ENCODE peak calls at places on chromosomes 2 and 18, in five cellular contexts. R is adrenal gland, N is H1, M is testis, H is body of pancreas. B is an unnamed sample.

GRCh38 chr2:137157851-137158250 is 392.5 kb downstream of the THSD7B start:
- DNase-seq in R (no peak), N (no peak), M (no peak), H (no peak), B (no peak)

GRCh38 chr2:226211439-226211838 is 588.2 kb downstream of the IRS1 start:
- DNase-seq in R (no peak), N (no peak), M (no peak), H (no peak), B (no peak)

GRCh38 chr2:204898928-204899640 is 353.8 kb downstream of the PARD3B start:
- DNase-seq in R (no peak), N (no peak), M (no peak), H (no peak), B (no peak)

GRCh38 chr2:52976132-52976949 is 791.3 kb upstream of the CHAC2 start:
- DNase-seq in R (no peak), N (peak; percentile 53), M (peak; percentile 49), H (peak; percentile 20), B (no peak)

GRCh38 chr2:186862869-186863709 is 14.1 kb upstream of the ZSWIM2 start:
- DNase-seq in R (no peak), N (no peak), M (no peak), H (no peak), B (no peak)

GRCh38 chr2:46294185-46294836 is 2.9 kb upstream of the EPAS1 start:
- DNase-seq in R (peak; percentile 25), N (peak; percentile 71), M (peak; percentile 48), H (peak; percentile 38), B (no peak)

GRCh38 chr2:85959191-85959590 is 70.4 kb upstream of the ST3GAL5 start:
- DNase-seq in R (no peak), N (no peak), M (no peak), H (no peak), B (no peak)

GRCh38 chr2:75716406-75716805 is 5.7 kb upstream of the GCFC2 start:
- DNase-seq in R (no peak), N (no peak), M (no peak), H (no peak), B (no peak)

GRCh38 chr2:180227461-180227860 is 220.4 kb upstream of the CWC22 start:
- DNase-seq in R (no peak), N (no peak), M (no peak), H (no peak), B (no peak)

GRCh38 chr2:73089270-73090030 is 17.9 kb upstream of the SFXN5 start:
- DNase-seq in R (peak; percentile 70), N (no peak), M (no peak), H (peak; percentile 70), B (no peak)

GRCh38 chr2:53786371-53787254 is at the start of the genes ASB3 and ERLEC1:
- DNase-seq in R (peak; percentile 93), N (peak; percentile 93), M (peak; percentile 94), H (peak; percentile 86), B (peak; percentile 89)

GRCh38 chr2:212538156-212539144 is at the start of gene ERBB4:
- DNase-seq in R (peak; percentile 13), N (peak; percentile 56), M (no peak), H (peak; percentile 24), B (no peak)

GRCh38 chr2:144131042-144131441 is 388.9 kb downstream of the ZEB2 start:
- DNase-seq in R (no peak), N (no peak), M (no peak), H (no peak), B (no peak)

GRCh38 chr2:65504201-65504600 is 71.8 kb upstream of the SPRED2 start:
- DNase-seq in R (no peak), N (no peak), M (no peak), H (no peak), B (no peak)

GRCh38 chr2:238699307-238700121 is 148.4 kb upstream of the TWIST2 start:
- DNase-seq in R (no peak), N (no peak), M (no peak), H (no peak), B (no peak)

GRCh38 chr18:45081579-45082181 is 401.0 kb downstream of the SETBP1 start:
- DNase-seq in R (no peak), N (no peak), M (no peak), H (no peak), B (no peak)

GRCh38 chr18:44229693-44230108 is 451.0 kb upstream of the SETBP1 start:
- DNase-seq in R (peak; percentile 15), N (no peak), M (peak; percentile 77), H (peak; percentile 49), B (no peak)

GRCh38 chr2:237478969-237479368 is 8.1 kb upstream of the MLPH start:
- DNase-seq in R (no peak), N (no peak), M (no peak), H (no peak), B (no peak)

GRCh38 chr18:64618390-64618789 is 469.5 kb upstream of the LINC00305 start:
- DNase-seq in R (no peak), N (no peak), M (no peak), H (no peak), B (no peak)

GRCh38 chr2:168851674-168852320 is 38.4 kb downstream of the SPC25 start:
- DNase-seq in R (peak; percentile 74), N (no peak), M (peak; percentile 73), H (peak; percentile 21), B (no peak)

GRCh38 chr2:236133410-236134012 is 34.7 kb downstream of the GBX2 start:
- DNase-seq in R (no peak), N (no peak), M (no peak), H (no peak), B (no peak)

GRCh38 chr2:7450188-7451156 is 533.3 kb downstream of the RNF144A start:
- DNase-seq in R (no peak), N (no peak), M (no peak), H (no peak), B (no peak)

GRCh38 chr2:226800941-226801784 is 1.5 kb upstream of the IRS1 start:
- DNase-seq in R (peak; percentile 90), N (peak; percentile 97), M (peak; percentile 81), H (peak; percentile 89), B (peak; percentile 96)

GRCh38 chr2:72008608-72009007 is 139.1 kb downstream of the CYP26B1 start:
- DNase-seq in R (no peak), N (peak; percentile 26), M (no peak), H (no peak), B (peak; percentile 70)

GRCh38 chr2:59806486-59806885 is 747.0 kb downstream of the BCL11A start:
- DNase-seq in R (no peak), N (no peak), M (no peak), H (no peak), B (no peak)

GRCh38 chr2:643334-643733 is 33.9 kb downstream of the TMEM18 start:
- DNase-seq in R (no peak), N (peak; percentile 34), M (no peak), H (no peak), B (peak; percentile 54)

GRCh38 chr2:42132066-42132965 is 36.8 kb upstream of the EML4 start:
- DNase-seq in R (no peak), N (no peak), M (no peak), H (no peak), B (no peak)

GRCh38 chr18:63309422-63309821 is 10.1 kb downstream of the BCL2 start:
- DNase-seq in R (no peak), N (no peak), M (no peak), H (no peak), B (no peak)

GRCh38 chr18:9008709-9009635 is 93.5 kb upstream of the NDUFV2 start:
- DNase-seq in R (no peak), N (no peak), M (no peak), H (no peak), B (no peak)

GRCh38 chr2:64284751-64285150 is 140.5 kb upstream of the PELI1 start:
- DNase-seq in R (no peak), N (no peak), M (no peak), H (no peak), B (no peak)

GRCh38 chr18:9700261-9700796 is 7.8 kb upstream of the RAB31 start:
- DNase-seq in R (no peak), N (no peak), M (no peak), H (no peak), B (no peak)

GRCh38 chr2:118969025-118969733 is 27.2 kb downstream of the MARCO start:
- DNase-seq in R (no peak), N (no peak), M (no peak), H (no peak), B (peak; percentile 61)

DNA sequence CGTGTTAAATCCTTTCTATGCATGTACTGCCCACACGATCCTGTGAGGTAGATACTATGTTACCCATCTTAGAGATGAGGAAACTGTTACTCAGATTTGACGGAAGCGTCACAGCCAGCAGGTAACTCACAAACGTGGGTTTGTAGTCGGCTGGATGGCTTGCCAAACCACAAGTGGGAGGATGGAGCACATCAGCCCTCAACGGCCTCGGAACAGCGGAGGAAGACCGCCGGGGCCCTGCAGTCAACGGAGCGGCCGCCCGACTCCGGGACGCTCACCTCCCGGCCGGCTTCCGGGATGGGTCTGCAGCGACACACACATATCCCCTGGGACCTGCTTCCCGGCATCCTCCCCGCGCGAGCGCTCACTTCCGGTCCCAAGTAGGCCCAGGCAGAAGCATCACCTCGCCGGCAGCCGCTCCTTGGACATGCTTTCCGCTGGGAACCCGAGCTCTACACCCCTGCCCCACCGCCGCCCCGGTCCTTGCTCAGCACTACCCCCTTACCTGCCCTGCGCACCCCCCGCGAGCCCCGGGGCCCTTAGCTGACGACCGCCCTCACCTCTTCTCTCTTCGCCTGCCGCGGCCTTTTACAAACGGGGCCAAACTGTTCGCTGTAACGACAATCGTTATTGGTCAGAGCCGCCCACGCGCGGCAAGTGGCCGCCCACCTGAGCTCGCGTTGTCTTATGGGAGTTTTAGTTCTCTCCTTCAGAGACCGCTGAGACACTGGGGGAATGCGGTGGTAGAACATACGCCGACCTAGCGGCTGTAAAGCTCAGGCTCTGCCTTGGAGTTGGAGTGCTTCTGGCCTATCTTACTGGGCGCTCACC is at the start of gene C2orf42:
- DNase-seq in R (peak; percentile 96), N (peak; percentile 92), M (peak; percentile 97), H (peak; percentile 95), B (peak; percentile 97)
- TF ChIP-seq POLR2A in R (peak; percentile 97), N (peak; percentile 96), M (peak; percentile 67), H (peak; percentile 99), B (peak; percentile 93)

DNA sequence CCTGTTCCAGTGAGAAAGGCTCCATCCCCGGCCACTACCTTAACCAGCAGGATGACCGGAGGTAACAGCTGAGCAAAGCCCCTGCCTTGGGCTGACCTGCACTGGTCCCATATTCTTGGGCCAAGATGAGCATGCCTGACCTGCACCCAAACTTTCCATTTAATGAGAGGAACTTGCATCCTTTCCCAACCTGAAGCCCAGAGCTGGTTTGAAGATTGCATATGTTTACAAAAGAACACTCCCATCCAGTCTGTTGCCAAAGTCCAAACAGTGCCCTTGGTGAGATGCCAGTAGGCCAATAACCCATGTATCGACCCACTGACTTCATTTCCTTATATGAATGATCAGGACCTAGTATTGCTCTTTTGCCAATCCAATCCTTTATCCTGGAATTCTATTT is 5.5 kb upstream of the NPAS2 start:
- DNase-seq in R (no peak), N (no peak), M (no peak), H (peak; percentile 67), B (no peak)
- TF ChIP-seq POLR2A in R (no peak), N (no peak), M (no peak), H (no peak), B (no peak)

DNA sequence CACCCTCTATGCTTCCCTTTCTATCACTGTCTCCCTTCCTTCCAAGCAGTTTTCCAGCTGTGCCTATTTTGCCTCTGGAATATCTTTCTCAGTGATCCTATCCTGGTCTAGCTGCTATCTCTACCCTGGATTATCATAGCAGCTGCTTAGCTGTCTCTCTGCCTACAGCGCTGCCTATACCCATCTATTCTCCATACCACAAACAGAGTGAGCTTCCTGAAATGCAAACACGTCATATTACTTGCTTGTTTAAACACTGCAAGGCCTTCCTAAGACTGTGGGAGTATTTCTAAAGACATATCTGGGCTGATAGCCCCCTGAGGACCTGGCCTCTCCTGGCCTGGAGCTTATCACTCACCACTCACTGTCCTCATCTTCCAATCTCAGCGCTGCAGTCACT is 220.1 kb downstream of the NAPG start:
- DNase-seq in R (no peak), N (no peak), M (no peak), H (no peak), B (no peak)
- TF ChIP-seq POLR2A in R (no peak), N (no peak), M (no peak), H (no peak), B (no peak)

GRCh38 chr2:218289639-218290315 is 2.5 kb downstream of the TMBIM1 start:
- DNase-seq in R (peak; percentile 65), N (no peak), M (peak; percentile 43), H (peak; percentile 55), B (no peak)
- TF ChIP-seq POLR2A in R (peak; percentile 20), N (no peak), M (no peak), H (peak; percentile 54), B (no peak)